ENCODE peak calls at places on chromosomes 11 and 22, in four cellular contexts. F is H1, J is K562, Q is GM12878. B is an unnamed sample.

GRCh38 chr11:13215157-13215556 is 62.4 kb upstream of the BMAL1 start:
- DNase-seq in F (no peak), J (no peak), Q (no peak), B (no peak)

GRCh38 chr22:38313384-38313955 is 3.8 kb downstream of the CSNK1E start:
- DNase-seq in F (no peak), J (no peak), Q (peak; percentile 35), B (no peak)

GRCh38 chr11:128584253-128584652 is 3.1 kb downstream of the ETS1 start:
- DNase-seq in F (no peak), J (no peak), Q (no peak), B (no peak)

GRCh38 chr11:113240389-113240788 is 74.0 kb upstream of the TTC12 start:
- DNase-seq in F (no peak), J (no peak), Q (no peak), B (no peak)

GRCh38 chr11:96314326-96315050 is 28.5 kb downstream of the MAML2 start:
- DNase-seq in F (no peak), J (no peak), Q (no peak), B (no peak)

GRCh38 chr22:19943665-19944026 is 2.0 kb upstream of the TXNRD2 start:
- DNase-seq in F (no peak), J (no peak), Q (no peak), B (peak; percentile 61)

GRCh38 chr22:34414467-34415440 is 494.5 kb upstream of the LARGE1 start:
- DNase-seq in F (peak; percentile 68), J (peak; percentile 13), Q (peak; percentile 39), B (peak; percentile 84)

GRCh38 chr22:23207786-23208325 is 27.5 kb downstream of the BCR start:
- DNase-seq in F (no peak), J (peak; percentile 66), Q (no peak), B (no peak)

GRCh38 chr22:23248583-23248982 is 68.3 kb downstream of the BCR start:
- DNase-seq in F (no peak), J (peak; percentile 79), Q (no peak), B (peak; percentile 53)

GRCh38 chr22:17921871-17922821 is 102.2 kb downstream of the MICAL3 start:
- DNase-seq in F (peak; percentile 75), J (peak; percentile 99), Q (no peak), B (peak; percentile 45)

GRCh38 chr22:30159561-30160353 is 79.5 kb downstream of the HORMAD2 start:
- DNase-seq in F (no peak), J (no peak), Q (no peak), B (peak; percentile 12)

GRCh38 chr11:113932788-113933187 is 28.2 kb downstream of the HTR3B start:
- DNase-seq in F (no peak), J (no peak), Q (no peak), B (no peak)

GRCh38 chr22:35821654-35822053 is 104.0 kb downstream of the APOL5 start:
- DNase-seq in F (no peak), J (peak; percentile 6), Q (no peak), B (peak; percentile 26)

GRCh38 chr11:44090539-44090938 is 4.9 kb upstream of the EXT2 start:
- DNase-seq in F (no peak), J (no peak), Q (no peak), B (no peak)

GRCh38 chr22:17980638-17981051 is 43.7 kb downstream of the MICAL3 start:
- DNase-seq in F (no peak), J (peak; percentile 92), Q (no peak), B (no peak)

GRCh38 chr22:35014812-35015211 is 51.1 kb upstream of the ISX start:
- DNase-seq in F (no peak), J (no peak), Q (no peak), B (no peak)

GRCh38 chr11:3093281-3094191 is 36.3 kb upstream of the CARS1 start:
- DNase-seq in F (no peak), J (peak; percentile 47), Q (no peak), B (peak; percentile 21)

GRCh38 chr11:87176044-87176443 is 138.3 kb downstream of the TMEM135 start:
- DNase-seq in F (peak; percentile 15), J (no peak), Q (no peak), B (no peak)

GRCh38 chr22:30872282-30873041 is 96.1 kb downstream of the MORC2 start:
- DNase-seq in F (no peak), J (peak; percentile 19), Q (no peak), B (no peak)

GRCh38 chr11:19191530-19192169 is 10.1 kb downstream of the CSRP3 start:
- DNase-seq in F (no peak), J (no peak), Q (no peak), B (peak; percentile 47)

GRCh38 chr11:104091281-104092071 is 55.0 kb downstream of the DDI1 start:
- DNase-seq in F (no peak), J (no peak), Q (no peak), B (no peak)

DNA sequence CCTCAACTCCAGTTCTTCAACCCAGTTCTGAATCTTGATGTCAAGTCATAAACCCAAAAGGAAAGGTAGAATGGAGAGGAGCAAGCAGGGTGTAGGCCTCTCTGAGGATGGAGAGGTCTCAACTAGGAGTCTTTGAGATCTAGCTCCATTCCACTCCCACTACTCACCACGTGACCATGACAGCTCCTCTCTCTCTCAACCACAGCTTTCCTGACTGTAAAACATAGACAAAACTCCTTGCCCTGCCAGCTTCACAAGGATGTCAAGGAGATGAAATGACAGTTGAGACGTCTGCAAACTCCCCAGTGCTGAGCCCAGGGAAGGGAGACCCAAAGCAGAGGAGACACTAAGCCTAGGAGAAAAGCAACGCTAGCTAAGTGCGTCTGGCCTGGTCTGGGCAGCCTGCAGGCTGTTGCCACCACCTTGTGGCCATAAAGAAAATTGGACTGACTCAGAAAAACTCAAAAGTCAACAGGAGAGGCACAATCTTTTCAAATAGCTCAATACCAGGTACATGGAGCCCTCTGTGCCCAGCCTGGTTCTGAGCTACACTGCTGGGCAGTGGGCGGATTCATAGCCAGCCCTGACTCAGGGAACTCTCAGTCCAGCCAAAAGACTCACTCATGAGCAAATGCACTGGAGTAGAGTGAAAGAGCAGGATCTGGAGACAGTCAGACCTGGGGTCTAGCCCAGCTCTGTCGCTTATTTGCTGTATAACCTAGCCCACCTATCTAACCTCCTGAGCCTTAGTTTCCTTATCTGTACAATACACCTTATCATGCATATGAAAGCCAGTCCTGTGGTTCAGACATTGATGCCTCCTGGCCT is 3.4 kb downstream of the CLPB start:
- DNase-seq in F (no peak), J (peak; percentile 57), Q (no peak), B (peak; percentile 66)
- TF ChIP-seq CREB1 in F (no peak), J (no peak), Q (no peak), B (no peak)

DNA sequence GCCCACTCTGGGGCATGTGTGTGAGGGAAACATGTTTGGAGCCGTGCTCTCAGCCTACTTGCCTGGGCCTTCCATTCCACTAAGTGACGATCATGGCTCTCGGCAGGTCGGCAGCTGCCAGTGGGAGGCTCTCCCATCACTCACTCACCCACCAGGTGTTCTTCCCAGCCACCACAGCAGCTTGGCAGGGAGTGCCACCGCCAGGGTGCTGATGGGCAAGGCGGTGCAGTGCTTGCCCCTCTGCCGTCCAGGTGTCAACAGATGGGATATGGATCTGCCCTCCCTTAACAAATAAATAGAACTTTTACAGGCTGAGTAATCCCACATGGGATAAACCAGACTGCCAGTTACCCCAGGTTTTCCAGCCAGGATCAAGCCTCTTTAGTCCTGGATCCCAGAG is 205.5 kb upstream of the TMEM45B start:
- DNase-seq in F (no peak), J (no peak), Q (no peak), B (no peak)
- TF ChIP-seq HDAC6 in F (no peak), J (no peak), Q (no peak), B (no peak)

GRCh38 chr11:63811522-63811921 is 1.7 kb upstream of the SPINDOC start:
- DNase-seq in F (no peak), J (no peak), Q (no peak), B (no peak)

GRCh38 chr11:63814383-63814736 is 1.1 kb downstream of the SPINDOC start:
- DNase-seq in F (no peak), J (no peak), Q (no peak), B (no peak)

GRCh38 chr11:63813563-63814382 is 517 bp downstream of the SPINDOC start:
- DNase-seq in F (no peak), J (peak; percentile 77), Q (no peak), B (no peak)

GRCh38 chr11:63816732-63817131 is 3.5 kb downstream of the SPINDOC start:
- DNase-seq in F (no peak), J (no peak), Q (no peak), B (no peak)

DNA sequence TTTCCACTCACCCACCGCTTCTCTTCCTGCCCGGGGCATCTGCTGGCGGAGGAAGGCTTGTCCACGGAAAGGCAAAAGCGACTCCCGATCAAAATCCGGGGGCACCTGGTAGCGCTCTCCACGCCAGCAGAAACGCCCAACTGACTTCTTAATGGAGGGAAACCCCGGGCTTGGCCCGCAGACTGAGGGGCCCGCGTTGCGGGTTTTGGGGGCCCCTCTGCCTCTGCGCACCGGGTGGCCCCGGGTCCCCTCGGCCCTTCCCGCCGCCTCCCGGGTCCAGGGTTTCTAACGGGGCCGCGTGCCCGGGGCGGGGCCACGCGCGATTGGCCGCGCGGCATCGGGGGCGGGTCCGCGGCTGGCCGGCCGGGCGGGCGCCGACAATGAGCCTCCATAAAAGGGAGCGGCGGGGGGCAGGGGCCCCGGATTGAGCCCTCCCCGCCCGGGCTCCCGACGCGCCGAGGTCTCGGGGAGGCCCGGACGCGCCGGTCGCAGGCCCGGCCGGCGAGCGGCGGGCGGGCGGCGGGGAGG is at the start of gene SPINDOC:
- DNase-seq in F (no peak), J (peak; percentile 97), Q (no peak), B (peak; percentile 47)
- TF ChIP-seq POLR2A in F (no peak), J (peak; percentile 59), Q (peak; percentile 77), B (peak; percentile 69)

GRCh38 chr22:45888221-45889092 is 88.5 kb downstream of the WNT7B start:
- DNase-seq in F (no peak), J (no peak), Q (no peak), B (no peak)

GRCh38 chr22:45889093-45889538 is 87.8 kb downstream of the WNT7B start:
- DNase-seq in F (no peak), J (no peak), Q (no peak), B (no peak)

GRCh38 chr22:45891021-45891421 is 85.9 kb downstream of the WNT7B start:
- DNase-seq in F (no peak), J (no peak), Q (no peak), B (no peak)

GRCh38 chr22:45890351-45890635 is 86.7 kb downstream of the WNT7B start:
- DNase-seq in F (no peak), J (no peak), Q (no peak), B (no peak)

GRCh38 chr22:45889539-45890350 is 87.2 kb downstream of the WNT7B start:
- DNase-seq in F (no peak), J (no peak), Q (no peak), B (no peak)
- TF ChIP-seq CREB1 in F (no peak), J (no peak), Q (no peak), B (no peak)

GRCh38 chr22:47444746-47445065 is 682.3 kb downstream of the TBC1D22A start:
- DNase-seq in F (no peak), J (no peak), Q (no peak), B (no peak)
- TF ChIP-seq HDAC6 in F (no peak), J (no peak), Q (no peak), B (no peak)

GRCh38 chr11:75981546-75981945 is 166.5 kb downstream of the UVRAG start:
- DNase-seq in F (no peak), J (no peak), Q (no peak), B (no peak)

GRCh38 chr11:75982309-75982708 is 167.3 kb downstream of the UVRAG start:
- DNase-seq in F (no peak), J (peak; percentile 10), Q (no peak), B (no peak)

GRCh38 chr11:75980031-75980430 is 165.0 kb downstream of the UVRAG start:
- DNase-seq in F (no peak), J (no peak), Q (no peak), B (no peak)
- TF ChIP-seq POLR2A in F (no peak), J (no peak), Q (no peak), B (no peak)

B was measured in HepG2.